ENCODE peak calls at places on chromosomes 3 and 15, in eight cellular contexts. Q, K, I, A, S, D, C and N are unnamed samples.

GRCh38 chr3:152331018-152331541 is 62.4 kb downstream of the MBNL1 start:
- DNase-seq in Q (peak; percentile 85), K (no peak), I (no peak), A (peak; percentile 65), S (peak; percentile 39), D (no peak), C (no peak), N (no peak)

GRCh38 chr15:85897818-85898717 is 103.3 kb upstream of the KLHL25 start:
- DNase-seq in Q (no peak), K (no peak), I (no peak), A (no peak), S (no peak), D (no peak), C (no peak), N (no peak)

GRCh38 chr3:108494862-108495531 is 15.4 kb downstream of the MYH15 start:
- DNase-seq in Q (no peak), K (no peak), I (no peak), A (no peak), S (no peak), D (no peak), C (no peak), N (no peak)

GRCh38 chr3:44893097-44893496 is 18.7 kb downstream of the TGM4 start:
- DNase-seq in Q (no peak), K (no peak), I (no peak), A (no peak), S (no peak), D (no peak), C (no peak), N (no peak)

GRCh38 chr3:126111566-126112475 is 27.9 kb upstream of the SLC41A3 start:
- DNase-seq in Q (no peak), K (no peak), I (no peak), A (no peak), S (no peak), D (no peak), C (peak; percentile 1), N (peak; percentile 6)

GRCh38 chr3:65785065-65785645 is 253.6 kb downstream of the MAGI1 start:
- DNase-seq in Q (peak; percentile 55), K (no peak), I (no peak), A (peak; percentile 32), S (no peak), D (peak; percentile 12), C (no peak), N (no peak)

GRCh38 chr3:27278391-27279055 is 90.7 kb downstream of the NEK10 start:
- DNase-seq in Q (no peak), K (no peak), I (no peak), A (no peak), S (no peak), D (no peak), C (no peak), N (no peak)

GRCh38 chr3:195591852-195592251 is 8.1 kb upstream of the APOD start:
- DNase-seq in Q (no peak), K (no peak), I (no peak), A (no peak), S (no peak), D (no peak), C (no peak), N (no peak)

GRCh38 chr3:138943724-138944131 is 3.2 kb downstream of the FOXL2 start:
- DNase-seq in Q (no peak), K (no peak), I (no peak), A (no peak), S (no peak), D (no peak), C (no peak), N (no peak)

GRCh38 chr3:195893121-195893449 is 15.3 kb downstream of the TNK2 start:
- DNase-seq in Q (no peak), K (peak; percentile 62), I (no peak), A (no peak), S (peak; percentile 77), D (no peak), C (no peak), N (no peak)

GRCh38 chr3:165805834-165806561 is 31.2 kb downstream of the BCHE start:
- DNase-seq in Q (peak; percentile 17), K (no peak), I (no peak), A (no peak), S (no peak), D (no peak), C (no peak), N (no peak)

GRCh38 chr15:69730281-69731235 is 277.9 kb downstream of the RPLP1 start:
- DNase-seq in Q (no peak), K (no peak), I (no peak), A (no peak), S (no peak), D (no peak), C (no peak), N (no peak)

GRCh38 chr3:160739079-160739478 is 17.0 kb upstream of the PPM1L start:
- DNase-seq in Q (no peak), K (no peak), I (peak; percentile 28), A (no peak), S (peak; percentile 39), D (peak; percentile 7), C (no peak), N (no peak)

GRCh38 chr3:128113817-128114794 is 9.5 kb downstream of the RUVBL1 start:
- DNase-seq in Q (no peak), K (no peak), I (no peak), A (no peak), S (no peak), D (no peak), C (no peak), N (no peak)
- TF ChIP-seq POLR2A in Q (no peak), K (no peak), I (no peak), A (no peak), S (no peak), D (no peak), C (no peak), N (no peak)

DNA sequence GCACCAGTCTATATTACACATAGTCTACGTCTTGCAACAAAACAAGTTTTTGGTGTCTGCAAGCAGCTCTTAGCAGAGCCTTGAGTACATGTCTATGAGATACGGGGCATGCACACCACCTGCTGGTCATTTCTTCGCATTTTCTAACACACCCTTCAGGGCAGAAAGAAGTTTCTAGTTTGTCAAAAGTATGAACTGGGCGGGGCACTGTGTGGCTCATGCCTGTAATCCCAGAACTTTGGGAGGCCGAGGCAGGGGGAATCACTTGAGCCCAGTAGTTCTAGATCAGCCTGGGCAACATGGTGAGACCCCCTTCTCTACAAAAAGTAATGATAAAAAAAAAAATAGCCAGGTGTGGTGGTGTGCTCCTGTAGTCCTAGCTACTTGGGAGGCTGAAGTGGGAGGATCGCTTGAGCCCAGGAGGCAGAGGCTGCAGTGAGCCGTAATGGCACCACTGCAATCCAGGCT is 64.2 kb upstream of the ARL8B start:
- DNase-seq in Q (peak; percentile 91), K (peak; percentile 61), I (peak; percentile 81), A (peak; percentile 85), S (peak; percentile 73), D (peak; percentile 86), C (peak; percentile 88), N (peak; percentile 58)
- TF ChIP-seq CTCF in Q (peak; percentile 92), K (peak; percentile 80), I (peak; percentile 83), A (peak; percentile 64), S (peak; percentile 83), D (peak; percentile 57), C (peak; percentile 70), N (peak; percentile 76)

GRCh38 chr3:50319181-50319871 is 3.2 kb downstream of the HYAL2 start:
- DNase-seq in Q (no peak), K (no peak), I (no peak), A (no peak), S (no peak), D (no peak), C (no peak), N (no peak)

GRCh38 chr3:50321844-50322385 is 630 bp downstream of the HYAL2 start:
- DNase-seq in Q (no peak), K (no peak), I (no peak), A (no peak), S (no peak), D (no peak), C (no peak), N (no peak)

GRCh38 chr3:50321146-50321843 is 1.2 kb downstream of the HYAL2 start:
- DNase-seq in Q (peak; percentile 88), K (peak; percentile 91), I (peak; percentile 90), A (peak; percentile 84), S (peak; percentile 93), D (peak; percentile 84), C (peak; percentile 90), N (peak; percentile 90)

GRCh38 chr3:50319872-50320625 is 2.5 kb downstream of the HYAL2 start:
- DNase-seq in Q (no peak), K (no peak), I (no peak), A (no peak), S (peak; percentile 14), D (no peak), C (no peak), N (no peak)

GRCh38 chr3:50320853-50321145 is 1.7 kb downstream of the HYAL2 start:
- DNase-seq in Q (no peak), K (no peak), I (no peak), A (no peak), S (no peak), D (no peak), C (no peak), N (no peak)
- H3K4me1 ChIP-seq in Q (peaks cover 35% of the 10 kb centered on the region), K (peaks cover 26% of the 10 kb centered on the region), I (peaks cover 32% of the 10 kb centered on the region), A (peaks cover 83% of the 10 kb centered on the region), S (peaks cover 62% of the 10 kb centered on the region), D (peaks cover 86% of the 10 kb centered on the region), C (peaks cover 77% of the 10 kb centered on the region), N (peaks cover 22% of the 10 kb centered on the region)

GRCh38 chr3:129601713-129602112 is 4.8 kb downstream of the PLXND1 start:
- DNase-seq in Q (no peak), K (no peak), I (no peak), A (no peak), S (no peak), D (no peak), C (no peak), N (no peak)

GRCh38 chr3:129603561-129603942 is 2.9 kb downstream of the PLXND1 start:
- DNase-seq in Q (no peak), K (no peak), I (no peak), A (no peak), S (no peak), D (no peak), C (peak; percentile 51), N (no peak)

GRCh38 chr3:129604223-129604941 is 2.1 kb downstream of the PLXND1 start:
- DNase-seq in Q (no peak), K (no peak), I (no peak), A (no peak), S (no peak), D (no peak), C (no peak), N (no peak)

GRCh38 chr3:129602309-129602708 is 4.2 kb downstream of the PLXND1 start:
- DNase-seq in Q (no peak), K (no peak), I (no peak), A (no peak), S (no peak), D (no peak), C (no peak), N (no peak)

DNA sequence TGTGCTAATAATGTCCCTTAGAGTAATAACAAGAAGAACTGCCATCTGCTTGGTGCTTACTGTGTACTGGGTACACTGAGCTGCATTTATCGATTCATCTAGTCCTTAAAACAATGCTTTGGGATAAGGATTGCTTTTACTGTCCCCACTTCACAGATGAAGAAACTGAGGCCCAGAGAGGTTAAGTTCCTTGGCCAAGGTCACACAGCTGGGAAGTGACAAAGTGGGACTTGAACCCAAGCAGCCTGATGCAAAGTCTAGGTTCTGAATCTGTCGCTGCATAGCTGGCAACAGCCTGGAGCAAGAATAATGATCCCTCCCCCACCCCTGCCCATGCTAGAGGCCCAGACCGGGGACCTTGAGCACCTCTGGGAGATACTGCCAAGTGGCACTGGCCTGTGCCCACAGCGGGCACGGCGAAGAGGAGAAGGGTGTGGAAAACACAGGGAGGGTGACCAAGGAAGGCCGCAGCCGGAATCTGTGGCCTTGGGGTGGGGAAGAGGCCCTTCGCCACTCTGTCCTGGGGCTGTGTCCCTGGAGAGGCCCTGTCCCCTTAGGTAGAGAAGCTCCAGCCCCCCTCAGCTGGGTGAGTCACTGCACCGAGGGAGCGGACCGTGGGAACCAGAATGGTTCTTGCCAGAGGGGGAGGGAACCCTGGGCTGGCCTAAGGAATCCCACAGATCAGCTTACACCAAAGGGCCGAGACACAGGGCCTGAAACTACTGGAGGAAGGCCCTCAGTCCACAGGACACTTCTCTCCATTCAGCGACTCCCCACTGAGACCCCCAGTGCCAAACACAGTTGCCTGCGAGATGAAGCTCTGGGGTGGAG is 3.5 kb downstream of the PLXND1 start:
- DNase-seq in Q (peak; percentile 81), K (peak; percentile 65), I (peak; percentile 90), A (no peak), S (peak; percentile 88), D (peak; percentile 75), C (peak; percentile 83), N (peak; percentile 73)
- TF ChIP-seq POLR2A in Q (no peak), K (no peak), I (peak; percentile 34), A (no peak), S (no peak), D (peak; percentile 16), C (peak; percentile 25), N (no peak)